ENCODE peak calls at places on chromosome 2, in seven cellular contexts. One of them, this sample, is unnamed.

GRCh38 chr2:202494300-202494699 is 118.2 kb downstream of the BMPR2 start:
- DNase-seq in DND-41: no peak
- DNase-seq in dorsolateral prefrontal cortex: peak; percentile 56
- DNase-seq in endodermal cell: no peak
- DNase-seq in tibial nerve: no peak
- DNase-seq in lower lobe of right lung: no peak
- DNase-seq in colonic mucosa: peak; percentile 40
- DNase-seq in this sample: no peak

GRCh38 chr2:69770193-69770702 is 28.3 kb downstream of the ANXA4 start:
- DNase-seq in DND-41: no peak
- DNase-seq in dorsolateral prefrontal cortex: no peak
- DNase-seq in endodermal cell: no peak
- DNase-seq in tibial nerve: peak; percentile 34
- DNase-seq in lower lobe of right lung: no peak
- DNase-seq in colonic mucosa: peak; percentile 70
- DNase-seq in this sample: no peak

GRCh38 chr2:218858671-218859555 is 692 bp upstream of the WNT6 start:
- DNase-seq in DND-41: no peak
- DNase-seq in dorsolateral prefrontal cortex: peak; percentile 15
- DNase-seq in endodermal cell: peak; percentile 81
- DNase-seq in tibial nerve: no peak
- DNase-seq in lower lobe of right lung: no peak
- DNase-seq in colonic mucosa: no peak
- DNase-seq in this sample: no peak

GRCh38 chr2:128299628-128300027 is 19.0 kb downstream of the HS6ST1 start:
- DNase-seq in DND-41: no peak
- DNase-seq in dorsolateral prefrontal cortex: no peak
- DNase-seq in endodermal cell: no peak
- DNase-seq in tibial nerve: no peak
- DNase-seq in lower lobe of right lung: no peak
- DNase-seq in colonic mucosa: no peak
- DNase-seq in this sample: peak; percentile 76

GRCh38 chr2:185337033-185337432 is 401.6 kb upstream of the FSIP2 start:
- DNase-seq in DND-41: no peak
- DNase-seq in dorsolateral prefrontal cortex: no peak
- DNase-seq in endodermal cell: peak; percentile 52
- DNase-seq in tibial nerve: no peak
- DNase-seq in lower lobe of right lung: no peak
- DNase-seq in colonic mucosa: no peak
- DNase-seq in this sample: no peak

GRCh38 chr2:54065411-54065810 is 50.0 kb upstream of the ACYP2 start:
- DNase-seq in DND-41: no peak
- DNase-seq in dorsolateral prefrontal cortex: no peak
- DNase-seq in endodermal cell: no peak
- DNase-seq in tibial nerve: no peak
- DNase-seq in lower lobe of right lung: no peak
- DNase-seq in colonic mucosa: no peak
- DNase-seq in this sample: no peak

GRCh38 chr2:127632592-127633489 is 13.1 kb upstream of the GPR17 start:
- DNase-seq in DND-41: no peak
- DNase-seq in dorsolateral prefrontal cortex: no peak
- DNase-seq in endodermal cell: no peak
- DNase-seq in tibial nerve: no peak
- DNase-seq in lower lobe of right lung: no peak
- DNase-seq in colonic mucosa: no peak
- DNase-seq in this sample: no peak

GRCh38 chr2:4962419-4962818 is 729.8 kb upstream of the SOX11 start:
- DNase-seq in DND-41: no peak
- DNase-seq in dorsolateral prefrontal cortex: no peak
- DNase-seq in endodermal cell: no peak
- DNase-seq in tibial nerve: no peak
- DNase-seq in lower lobe of right lung: no peak
- DNase-seq in colonic mucosa: no peak
- DNase-seq in this sample: no peak

GRCh38 chr2:157698430-157698829 is 69.8 kb upstream of the ACVR1C start:
- DNase-seq in DND-41: no peak
- DNase-seq in dorsolateral prefrontal cortex: no peak
- DNase-seq in endodermal cell: no peak
- DNase-seq in tibial nerve: no peak
- DNase-seq in lower lobe of right lung: no peak
- DNase-seq in colonic mucosa: no peak
- DNase-seq in this sample: no peak

GRCh38 chr2:218041302-218042165 is 27.5 kb upstream of the RUFY4 start:
- DNase-seq in DND-41: no peak
- DNase-seq in dorsolateral prefrontal cortex: no peak
- DNase-seq in endodermal cell: no peak
- DNase-seq in tibial nerve: no peak
- DNase-seq in lower lobe of right lung: no peak
- DNase-seq in colonic mucosa: no peak
- DNase-seq in this sample: no peak

GRCh38 chr2:71557321-71557720 is 104.0 kb downstream of the DYSF start:
- DNase-seq in DND-41: no peak
- DNase-seq in dorsolateral prefrontal cortex: no peak
- DNase-seq in endodermal cell: peak; percentile 70
- DNase-seq in tibial nerve: no peak
- DNase-seq in lower lobe of right lung: peak; percentile 14
- DNase-seq in colonic mucosa: no peak
- DNase-seq in this sample: peak; percentile 45

DNA sequence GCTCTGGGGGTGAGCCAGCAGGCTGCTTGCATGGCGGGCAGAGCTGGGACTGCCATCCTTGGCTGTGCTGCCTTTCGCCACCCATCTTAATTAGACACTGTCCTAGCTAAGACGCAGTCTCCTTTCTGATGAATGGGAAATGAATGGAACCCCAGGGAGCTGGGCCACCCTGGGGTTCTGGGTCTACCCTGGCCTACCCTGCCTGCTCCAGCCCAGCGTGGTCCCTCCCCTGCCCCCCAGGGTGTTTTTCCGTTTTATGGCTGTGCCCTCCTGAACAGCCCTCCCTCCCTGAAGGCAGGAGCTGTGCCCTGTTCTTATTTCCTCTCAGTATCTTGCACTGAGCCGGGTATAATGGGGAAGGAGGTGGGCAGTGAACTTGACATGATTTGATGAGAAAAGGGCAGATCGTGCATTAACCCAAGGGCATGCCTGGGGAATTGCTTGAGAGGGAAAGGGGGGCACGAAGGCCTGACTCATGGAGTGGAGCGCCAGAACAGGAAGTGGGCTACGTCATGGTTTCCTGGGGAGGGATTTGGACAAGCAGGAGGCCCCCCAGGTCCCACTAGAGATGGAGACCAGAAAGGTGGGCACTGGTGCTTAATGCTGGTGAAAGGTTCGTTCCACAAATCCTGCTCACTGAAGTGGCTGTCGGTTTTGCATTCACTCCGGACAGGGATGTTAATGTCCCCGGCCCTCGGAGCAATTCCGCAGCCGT is 165.0 kb downstream of the KLHL29 start:
- DNase-seq in DND-41: no peak
- DNase-seq in dorsolateral prefrontal cortex: no peak
- DNase-seq in endodermal cell: no peak
- DNase-seq in tibial nerve: no peak
- DNase-seq in lower lobe of right lung: no peak
- DNase-seq in colonic mucosa: no peak
- DNase-seq in this sample: peak; percentile 49
- H3K4me3 ChIP-seq in DND-41: no peak overlapping the region
- H3K4me3 ChIP-seq in dorsolateral prefrontal cortex: peak overlapping the region; percentile 21
- H3K4me3 ChIP-seq in endodermal cell: no peak overlapping the region
- H3K4me3 ChIP-seq in tibial nerve: no peak overlapping the region
- H3K4me3 ChIP-seq in lower lobe of right lung: no peak overlapping the region
- H3K4me3 ChIP-seq in colonic mucosa: no peak overlapping the region
- H3K4me3 ChIP-seq in this sample: no peak overlapping the region

GRCh38 chr2:60934153-60934722 is 52.9 kb downstream of the REL start:
- DNase-seq in DND-41: no peak
- DNase-seq in dorsolateral prefrontal cortex: no peak
- DNase-seq in endodermal cell: no peak
- DNase-seq in tibial nerve: peak; percentile 16
- DNase-seq in lower lobe of right lung: no peak
- DNase-seq in colonic mucosa: no peak
- DNase-seq in this sample: no peak
- H3K27me3 ChIP-seq in DND-41: no peaks in the 10 kb centered on the region
- H3K27me3 ChIP-seq in dorsolateral prefrontal cortex: no peaks in the 10 kb centered on the region
- H3K27me3 ChIP-seq in endodermal cell: no peaks in the 10 kb centered on the region
- H3K27me3 ChIP-seq in tibial nerve: no peaks in the 10 kb centered on the region
- H3K27me3 ChIP-seq in lower lobe of right lung: no peaks in the 10 kb centered on the region
- H3K27me3 ChIP-seq in colonic mucosa: no peaks in the 10 kb centered on the region
- H3K27me3 ChIP-seq in this sample: no peaks in the 10 kb centered on the region

DNA sequence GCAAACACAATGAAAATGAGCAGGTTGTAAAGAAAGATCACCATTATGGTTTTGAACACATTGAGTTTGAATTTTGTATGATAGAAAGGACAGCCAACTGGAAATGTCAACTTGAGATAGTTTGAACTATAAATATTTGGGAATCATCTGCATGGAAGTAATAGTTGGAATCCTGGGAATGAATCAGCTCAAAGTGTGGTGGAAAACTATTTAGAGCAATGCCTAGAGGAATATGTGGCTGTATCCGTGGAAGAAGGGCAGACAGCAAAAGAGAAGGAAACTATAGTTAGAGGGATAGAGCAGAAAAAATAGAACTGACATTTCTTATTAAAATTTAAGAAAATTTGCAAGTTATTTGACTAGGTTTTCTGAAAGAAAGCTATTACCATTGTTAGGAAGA is 112.5 kb upstream of the OTX1 start:
- DNase-seq in DND-41: no peak
- DNase-seq in dorsolateral prefrontal cortex: no peak
- DNase-seq in endodermal cell: no peak
- DNase-seq in tibial nerve: no peak
- DNase-seq in lower lobe of right lung: no peak
- DNase-seq in colonic mucosa: no peak
- DNase-seq in this sample: no peak
- H3K4me3 ChIP-seq in DND-41: no peak overlapping the region
- H3K4me3 ChIP-seq in dorsolateral prefrontal cortex: no peak overlapping the region
- H3K4me3 ChIP-seq in endodermal cell: no peak overlapping the region
- H3K4me3 ChIP-seq in tibial nerve: no peak overlapping the region
- H3K4me3 ChIP-seq in lower lobe of right lung: no peak overlapping the region
- H3K4me3 ChIP-seq in colonic mucosa: no peak overlapping the region
- H3K4me3 ChIP-seq in this sample: no peak overlapping the region

GRCh38 chr2:2914252-2914651 is 463.4 kb downstream of the EIPR1 start:
- DNase-seq in DND-41: no peak
- DNase-seq in dorsolateral prefrontal cortex: no peak
- DNase-seq in endodermal cell: no peak
- DNase-seq in tibial nerve: no peak
- DNase-seq in lower lobe of right lung: no peak
- DNase-seq in colonic mucosa: no peak
- DNase-seq in this sample: no peak
- H3K27me3 ChIP-seq in DND-41: no peaks in the 10 kb centered on the region
- H3K27me3 ChIP-seq in dorsolateral prefrontal cortex: no peaks in the 10 kb centered on the region
- H3K27me3 ChIP-seq in endodermal cell: no peaks in the 10 kb centered on the region
- H3K27me3 ChIP-seq in tibial nerve: no peaks in the 10 kb centered on the region
- H3K27me3 ChIP-seq in lower lobe of right lung: no peaks in the 10 kb centered on the region
- H3K27me3 ChIP-seq in colonic mucosa: no peaks in the 10 kb centered on the region
- H3K27me3 ChIP-seq in this sample: no peaks in the 10 kb centered on the region

GRCh38 chr2:197354169-197354558 is 43.6 kb upstream of the ANKRD44 start:
- DNase-seq in DND-41: no peak
- DNase-seq in dorsolateral prefrontal cortex: no peak
- DNase-seq in endodermal cell: no peak
- DNase-seq in tibial nerve: no peak
- DNase-seq in lower lobe of right lung: no peak
- DNase-seq in colonic mucosa: no peak
- DNase-seq in this sample: no peak
- H3K4me3 ChIP-seq in DND-41: no peak overlapping the region
- H3K4me3 ChIP-seq in dorsolateral prefrontal cortex: no peak overlapping the region
- H3K4me3 ChIP-seq in endodermal cell: no peak overlapping the region
- H3K4me3 ChIP-seq in tibial nerve: no peak overlapping the region
- H3K4me3 ChIP-seq in lower lobe of right lung: no peak overlapping the region
- H3K4me3 ChIP-seq in colonic mucosa: no peak overlapping the region
- H3K4me3 ChIP-seq in this sample: no peak overlapping the region